ENCODE peak calls at places on chromosomes 6 and 20, in nine cellular contexts. One of them, this sample, is unnamed.

GRCh38 chr6:134175532-134176282 is 123.3 kb upstream of the SLC2A12 start:
- DNase-seq in GM06990: no peak
- DNase-seq in left lung: peak; percentile 74
- DNase-seq in neuronal stem cell: peak; percentile 52
- DNase-seq in A673: peak; percentile 60
- DNase-seq in RPMI7951: peak; percentile 87
- DNase-seq in activated CD8-positive, alpha-beta memory T cell treated with anti-CD3 and anti-CD28 coated beads for 4 hours: no peak
- DNase-seq in nephron progenitor cell: no peak
- DNase-seq in cardiac fibroblast: peak; percentile 88
- DNase-seq in this sample: peak; percentile 34

GRCh38 chr20:48703511-48704219 is 124.1 kb downstream of the PREX1 start:
- DNase-seq in cardiac fibroblast: no peak
- DNase-seq in left lung: peak; percentile 27
- DNase-seq in activated CD8-positive, alpha-beta memory T cell treated with anti-CD3 and anti-CD28 coated beads for 4 hours: no peak
- DNase-seq in A673: no peak
- DNase-seq in neuronal stem cell: no peak
- DNase-seq in GM06990: no peak
- DNase-seq in RPMI7951: no peak
- DNase-seq in nephron progenitor cell: no peak
- DNase-seq in this sample: no peak

GRCh38 chr6:33607784-33608161 is 13.3 kb upstream of the ITPR3 start:
- DNase-seq in RPMI7951: no peak
- DNase-seq in A673: no peak
- DNase-seq in GM06990: no peak
- DNase-seq in nephron progenitor cell: no peak
- DNase-seq in left lung: no peak
- DNase-seq in neuronal stem cell: no peak
- DNase-seq in cardiac fibroblast: no peak
- DNase-seq in activated CD8-positive, alpha-beta memory T cell treated with anti-CD3 and anti-CD28 coated beads for 4 hours: no peak
- DNase-seq in this sample: peak; percentile 51

GRCh38 chr6:151293621-151294020 is 53.9 kb downstream of the AKAP12 start:
- DNase-seq in GM06990: no peak
- DNase-seq in nephron progenitor cell: no peak
- DNase-seq in neuronal stem cell: no peak
- DNase-seq in A673: no peak
- DNase-seq in left lung: no peak
- DNase-seq in activated CD8-positive, alpha-beta memory T cell treated with anti-CD3 and anti-CD28 coated beads for 4 hours: no peak
- DNase-seq in RPMI7951: no peak
- DNase-seq in cardiac fibroblast: no peak
- DNase-seq in this sample: no peak

GRCh38 chr6:1838604-1839003 is 228.9 kb downstream of the FOXC1 start:
- DNase-seq in GM06990: no peak
- DNase-seq in activated CD8-positive, alpha-beta memory T cell treated with anti-CD3 and anti-CD28 coated beads for 4 hours: no peak
- DNase-seq in A673: peak; percentile 54
- DNase-seq in left lung: no peak
- DNase-seq in neuronal stem cell: no peak
- DNase-seq in nephron progenitor cell: no peak
- DNase-seq in cardiac fibroblast: no peak
- DNase-seq in RPMI7951: peak; percentile 7
- DNase-seq in this sample: no peak

GRCh38 chr20:41482647-41483552 is 116.3 kb upstream of the EMILIN3 start:
- DNase-seq in neuronal stem cell: no peak
- DNase-seq in RPMI7951: peak; percentile 31
- DNase-seq in left lung: no peak
- DNase-seq in nephron progenitor cell: no peak
- DNase-seq in A673: peak; percentile 9
- DNase-seq in GM06990: no peak
- DNase-seq in cardiac fibroblast: peak; percentile 62
- DNase-seq in activated CD8-positive, alpha-beta memory T cell treated with anti-CD3 and anti-CD28 coated beads for 4 hours: no peak
- DNase-seq in this sample: no peak

GRCh38 chr20:32017711-32018251 is 7.5 kb downstream of the CCM2L start:
- DNase-seq in cardiac fibroblast: no peak
- DNase-seq in RPMI7951: no peak
- DNase-seq in A673: no peak
- DNase-seq in neuronal stem cell: peak; percentile 35
- DNase-seq in activated CD8-positive, alpha-beta memory T cell treated with anti-CD3 and anti-CD28 coated beads for 4 hours: no peak
- DNase-seq in left lung: no peak
- DNase-seq in nephron progenitor cell: peak; percentile 65
- DNase-seq in GM06990: no peak
- DNase-seq in this sample: peak; percentile 46

GRCh38 chr6:154815938-154816820 is 83.0 kb downstream of the SCAF8 start:
- DNase-seq in nephron progenitor cell: no peak
- DNase-seq in activated CD8-positive, alpha-beta memory T cell treated with anti-CD3 and anti-CD28 coated beads for 4 hours: no peak
- DNase-seq in neuronal stem cell: no peak
- DNase-seq in GM06990: no peak
- DNase-seq in left lung: no peak
- DNase-seq in cardiac fibroblast: no peak
- DNase-seq in A673: peak; percentile 14
- DNase-seq in RPMI7951: no peak
- DNase-seq in this sample: no peak

GRCh38 chr20:49560186-49560585 is 7.8 kb downstream of the PTGIS start:
- DNase-seq in left lung: no peak
- DNase-seq in nephron progenitor cell: no peak
- DNase-seq in neuronal stem cell: no peak
- DNase-seq in cardiac fibroblast: no peak
- DNase-seq in RPMI7951: no peak
- DNase-seq in activated CD8-positive, alpha-beta memory T cell treated with anti-CD3 and anti-CD28 coated beads for 4 hours: no peak
- DNase-seq in A673: no peak
- DNase-seq in GM06990: no peak
- DNase-seq in this sample: no peak

GRCh38 chr6:148577687-148578488 is 168.9 kb upstream of the UST start:
- DNase-seq in left lung: peak; percentile 78
- DNase-seq in nephron progenitor cell: peak; percentile 71
- DNase-seq in RPMI7951: peak; percentile 77
- DNase-seq in GM06990: peak; percentile 69
- DNase-seq in activated CD8-positive, alpha-beta memory T cell treated with anti-CD3 and anti-CD28 coated beads for 4 hours: no peak
- DNase-seq in neuronal stem cell: peak; percentile 69
- DNase-seq in A673: peak; percentile 74
- DNase-seq in cardiac fibroblast: peak; percentile 89
- DNase-seq in this sample: peak; percentile 76

GRCh38 chr20:23078994-23079364 is 7.1 kb downstream of the CD93 start:
- DNase-seq in GM06990: no peak
- DNase-seq in activated CD8-positive, alpha-beta memory T cell treated with anti-CD3 and anti-CD28 coated beads for 4 hours: no peak
- DNase-seq in left lung: no peak
- DNase-seq in cardiac fibroblast: no peak
- DNase-seq in A673: no peak
- DNase-seq in nephron progenitor cell: no peak
- DNase-seq in RPMI7951: no peak
- DNase-seq in neuronal stem cell: no peak
- DNase-seq in this sample: peak; percentile 16

GRCh38 chr20:16158090-16158975 is 414.9 kb downstream of the KIF16B start:
- DNase-seq in A673: no peak
- DNase-seq in GM06990: peak; percentile 15
- DNase-seq in cardiac fibroblast: no peak
- DNase-seq in left lung: no peak
- DNase-seq in activated CD8-positive, alpha-beta memory T cell treated with anti-CD3 and anti-CD28 coated beads for 4 hours: no peak
- DNase-seq in neuronal stem cell: no peak
- DNase-seq in RPMI7951: no peak
- DNase-seq in nephron progenitor cell: no peak
- DNase-seq in this sample: no peak

GRCh38 chr6:89073840-89074239 is 6.7 kb upstream of the PNRC1 start:
- DNase-seq in RPMI7951: no peak
- DNase-seq in activated CD8-positive, alpha-beta memory T cell treated with anti-CD3 and anti-CD28 coated beads for 4 hours: no peak
- DNase-seq in neuronal stem cell: no peak
- DNase-seq in cardiac fibroblast: no peak
- DNase-seq in A673: no peak
- DNase-seq in left lung: no peak
- DNase-seq in GM06990: no peak
- DNase-seq in nephron progenitor cell: no peak
- DNase-seq in this sample: no peak

GRCh38 chr6:144286503-144287393 is 1.6 kb downstream of the UTRN start:
- DNase-seq in activated CD8-positive, alpha-beta memory T cell treated with anti-CD3 and anti-CD28 coated beads for 4 hours: no peak
- DNase-seq in RPMI7951: peak; percentile 89
- DNase-seq in A673: peak; percentile 31
- DNase-seq in neuronal stem cell: peak; percentile 69
- DNase-seq in nephron progenitor cell: peak; percentile 84
- DNase-seq in cardiac fibroblast: peak; percentile 93
- DNase-seq in GM06990: peak; percentile 16
- DNase-seq in left lung: peak; percentile 79
- DNase-seq in this sample: peak; percentile 63

GRCh38 chr6:157381631-157382621 is 936 bp downstream of the ZDHHC14 start:
- DNase-seq in neuronal stem cell: no peak
- DNase-seq in cardiac fibroblast: peak; percentile 58
- DNase-seq in GM06990: peak; percentile 36
- DNase-seq in RPMI7951: peak; percentile 47
- DNase-seq in nephron progenitor cell: peak; percentile 56
- DNase-seq in A673: peak; percentile 42
- DNase-seq in activated CD8-positive, alpha-beta memory T cell treated with anti-CD3 and anti-CD28 coated beads for 4 hours: peak; percentile 35
- DNase-seq in left lung: peak; percentile 59
- DNase-seq in this sample: peak; percentile 28

GRCh38 chr20:13142143-13142542 is 78.9 kb upstream of the ISM1 start:
- DNase-seq in RPMI7951: peak; percentile 98
- DNase-seq in nephron progenitor cell: no peak
- DNase-seq in A673: no peak
- DNase-seq in neuronal stem cell: no peak
- DNase-seq in left lung: no peak
- DNase-seq in GM06990: no peak
- DNase-seq in cardiac fibroblast: no peak
- DNase-seq in activated CD8-positive, alpha-beta memory T cell treated with anti-CD3 and anti-CD28 coated beads for 4 hours: no peak
- DNase-seq in this sample: no peak

GRCh38 chr6:157685596-157686280 is 137.3 kb upstream of the SNX9 start:
- DNase-seq in left lung: no peak
- DNase-seq in RPMI7951: no peak
- DNase-seq in cardiac fibroblast: no peak
- DNase-seq in activated CD8-positive, alpha-beta memory T cell treated with anti-CD3 and anti-CD28 coated beads for 4 hours: no peak
- DNase-seq in nephron progenitor cell: no peak
- DNase-seq in GM06990: no peak
- DNase-seq in neuronal stem cell: no peak
- DNase-seq in A673: no peak
- DNase-seq in this sample: no peak

GRCh38 chr6:3383525-3383924 is 73.3 kb downstream of the SLC22A23 start:
- DNase-seq in left lung: no peak
- DNase-seq in cardiac fibroblast: peak; percentile 36
- DNase-seq in RPMI7951: peak; percentile 48
- DNase-seq in A673: no peak
- DNase-seq in GM06990: peak; percentile 78
- DNase-seq in activated CD8-positive, alpha-beta memory T cell treated with anti-CD3 and anti-CD28 coated beads for 4 hours: no peak
- DNase-seq in neuronal stem cell: no peak
- DNase-seq in nephron progenitor cell: no peak
- DNase-seq in this sample: no peak

GRCh38 chr6:41824571-41825569 is 37.4 kb downstream of the TOMM6 start:
- DNase-seq in nephron progenitor cell: no peak
- DNase-seq in left lung: no peak
- DNase-seq in neuronal stem cell: no peak
- DNase-seq in A673: no peak
- DNase-seq in GM06990: no peak
- DNase-seq in cardiac fibroblast: peak; percentile 22
- DNase-seq in activated CD8-positive, alpha-beta memory T cell treated with anti-CD3 and anti-CD28 coated beads for 4 hours: no peak
- DNase-seq in RPMI7951: no peak
- DNase-seq in this sample: peak; percentile 28

GRCh38 chr6:94751641-94752329 is 825.5 kb upstream of the MANEA start:
- DNase-seq in A673: peak; percentile 9
- DNase-seq in GM06990: no peak
- DNase-seq in RPMI7951: no peak
- DNase-seq in cardiac fibroblast: no peak
- DNase-seq in nephron progenitor cell: no peak
- DNase-seq in activated CD8-positive, alpha-beta memory T cell treated with anti-CD3 and anti-CD28 coated beads for 4 hours: no peak
- DNase-seq in left lung: no peak
- DNase-seq in neuronal stem cell: no peak
- DNase-seq in this sample: no peak

GRCh38 chr6:22421187-22421586 is 124.4 kb upstream of the PRL start:
- DNase-seq in cardiac fibroblast: peak; percentile 21
- DNase-seq in left lung: no peak
- DNase-seq in RPMI7951: peak; percentile 59
- DNase-seq in nephron progenitor cell: no peak
- DNase-seq in activated CD8-positive, alpha-beta memory T cell treated with anti-CD3 and anti-CD28 coated beads for 4 hours: no peak
- DNase-seq in A673: peak; percentile 53
- DNase-seq in GM06990: no peak
- DNase-seq in neuronal stem cell: no peak
- DNase-seq in this sample: no peak

GRCh38 chr6:125797934-125798444 is 7.2 kb downstream of the NCOA7 start:
- DNase-seq in cardiac fibroblast: no peak
- DNase-seq in A673: no peak
- DNase-seq in nephron progenitor cell: no peak
- DNase-seq in activated CD8-positive, alpha-beta memory T cell treated with anti-CD3 and anti-CD28 coated beads for 4 hours: no peak
- DNase-seq in GM06990: no peak
- DNase-seq in left lung: no peak
- DNase-seq in neuronal stem cell: no peak
- DNase-seq in RPMI7951: no peak
- DNase-seq in this sample: no peak

GRCh38 chr6:39425346-39426056 is 103.0 kb upstream of the KCNK16 start:
- DNase-seq in left lung: no peak
- DNase-seq in neuronal stem cell: no peak
- DNase-seq in RPMI7951: peak; percentile 74
- DNase-seq in A673: peak; percentile 67
- DNase-seq in cardiac fibroblast: peak; percentile 42
- DNase-seq in GM06990: no peak
- DNase-seq in nephron progenitor cell: no peak
- DNase-seq in activated CD8-positive, alpha-beta memory T cell treated with anti-CD3 and anti-CD28 coated beads for 4 hours: no peak
- DNase-seq in this sample: no peak

GRCh38 chr20:1430004-1430451 is 36.6 kb downstream of the NSFL1C start:
- DNase-seq in left lung: no peak
- DNase-seq in RPMI7951: peak; percentile 24
- DNase-seq in activated CD8-positive, alpha-beta memory T cell treated with anti-CD3 and anti-CD28 coated beads for 4 hours: no peak
- DNase-seq in neuronal stem cell: no peak
- DNase-seq in nephron progenitor cell: no peak
- DNase-seq in cardiac fibroblast: peak; percentile 73
- DNase-seq in A673: no peak
- DNase-seq in GM06990: no peak
- DNase-seq in this sample: no peak

GRCh38 chr6:168884646-168885086 is 369.0 kb downstream of the THBS2 start:
- DNase-seq in RPMI7951: peak; percentile 55
- DNase-seq in nephron progenitor cell: peak; percentile 88
- DNase-seq in A673: peak; percentile 73
- DNase-seq in GM06990: peak; percentile 29
- DNase-seq in activated CD8-positive, alpha-beta memory T cell treated with anti-CD3 and anti-CD28 coated beads for 4 hours: peak; percentile 53
- DNase-seq in neuronal stem cell: peak; percentile 56
- DNase-seq in left lung: peak; percentile 65
- DNase-seq in cardiac fibroblast: peak; percentile 62
- DNase-seq in this sample: peak; percentile 34

GRCh38 chr6:25232478-25232877 is 46.7 kb upstream of the CARMIL1 start:
- DNase-seq in nephron progenitor cell: peak; percentile 16
- DNase-seq in left lung: no peak
- DNase-seq in RPMI7951: peak; percentile 87
- DNase-seq in neuronal stem cell: no peak
- DNase-seq in GM06990: no peak
- DNase-seq in activated CD8-positive, alpha-beta memory T cell treated with anti-CD3 and anti-CD28 coated beads for 4 hours: no peak
- DNase-seq in cardiac fibroblast: no peak
- DNase-seq in A673: peak; percentile 21
- DNase-seq in this sample: no peak

GRCh38 chr20:9392892-9393857 is 121.2 kb upstream of the LAMP5 start:
- DNase-seq in neuronal stem cell: peak; percentile 59
- DNase-seq in A673: peak; percentile 81
- DNase-seq in activated CD8-positive, alpha-beta memory T cell treated with anti-CD3 and anti-CD28 coated beads for 4 hours: no peak
- DNase-seq in left lung: peak; percentile 72
- DNase-seq in nephron progenitor cell: peak; percentile 61
- DNase-seq in cardiac fibroblast: peak; percentile 78
- DNase-seq in GM06990: no peak
- DNase-seq in RPMI7951: peak; percentile 72
- DNase-seq in this sample: peak; percentile 73

GRCh38 chr6:3753228-3753795 is 1.8 kb upstream of the PXDC1 start:
- DNase-seq in nephron progenitor cell: no peak
- DNase-seq in neuronal stem cell: no peak
- DNase-seq in activated CD8-positive, alpha-beta memory T cell treated with anti-CD3 and anti-CD28 coated beads for 4 hours: no peak
- DNase-seq in GM06990: no peak
- DNase-seq in RPMI7951: no peak
- DNase-seq in left lung: no peak
- DNase-seq in A673: no peak
- DNase-seq in cardiac fibroblast: no peak
- DNase-seq in this sample: no peak

GRCh38 chr6:119347466-119348307 is 1.9 kb downstream of the MAN1A1 start:
- DNase-seq in RPMI7951: no peak
- DNase-seq in nephron progenitor cell: peak; percentile 9
- DNase-seq in neuronal stem cell: no peak
- DNase-seq in A673: no peak
- DNase-seq in activated CD8-positive, alpha-beta memory T cell treated with anti-CD3 and anti-CD28 coated beads for 4 hours: no peak
- DNase-seq in GM06990: peak; percentile 31
- DNase-seq in cardiac fibroblast: no peak
- DNase-seq in left lung: peak; percentile 84
- DNase-seq in this sample: no peak

GRCh38 chr6:100229512-100229911 is 235.2 kb downstream of the SIM1 start:
- DNase-seq in A673: no peak
- DNase-seq in nephron progenitor cell: no peak
- DNase-seq in RPMI7951: no peak
- DNase-seq in activated CD8-positive, alpha-beta memory T cell treated with anti-CD3 and anti-CD28 coated beads for 4 hours: no peak
- DNase-seq in GM06990: no peak
- DNase-seq in cardiac fibroblast: no peak
- DNase-seq in neuronal stem cell: no peak
- DNase-seq in left lung: no peak
- DNase-seq in this sample: peak; percentile 7

GRCh38 chr6:111533087-111533784 is 50.2 kb upstream of the REV3L start:
- DNase-seq in GM06990: no peak
- DNase-seq in nephron progenitor cell: no peak
- DNase-seq in cardiac fibroblast: no peak
- DNase-seq in left lung: no peak
- DNase-seq in neuronal stem cell: no peak
- DNase-seq in activated CD8-positive, alpha-beta memory T cell treated with anti-CD3 and anti-CD28 coated beads for 4 hours: no peak
- DNase-seq in RPMI7951: no peak
- DNase-seq in A673: no peak
- DNase-seq in this sample: no peak

This sample was measured in A549.